ENCODE peak calls at places on chromosomes 11 and 22, in six cellular contexts. T, X, L, N, B and K are unnamed samples.

GRCh38 chr11:64028398-64029115 is 7.2 kb upstream of the FLRT1 start:
- DNase-seq in B (peak; percentile 81), N (peak; percentile 75), X (no peak), T (no peak), L (no peak), K (no peak)

GRCh38 chr11:13868710-13869403 is 93.7 kb upstream of the SPON1 start:
- DNase-seq in T (no peak), X (no peak), B (no peak), N (no peak), L (no peak), K (no peak)

GRCh38 chr22:42994917-42995562 is 19.9 kb downstream of the PACSIN2 start:
- DNase-seq in L (peak; percentile 46), B (no peak), N (no peak), T (peak; percentile 71), X (peak; percentile 98), K (peak; percentile 94)

GRCh38 chr22:17637490-17638181 is 921 bp upstream of the BCL2L13 start:
- DNase-seq in B (no peak), T (no peak), L (no peak), N (no peak), X (no peak), K (no peak)

GRCh38 chr11:120756931-120757330 is 245.4 kb downstream of the GRIK4 start:
- DNase-seq in B (peak; percentile 34), X (peak; percentile 14), N (no peak), T (no peak), L (no peak), K (no peak)

GRCh38 chr11:104946907-104947306 is 21.5 kb downstream of the CASP4 start:
- DNase-seq in N (peak; percentile 12), B (no peak), L (peak; percentile 27), X (peak; percentile 78), T (peak; percentile 2), K (peak; percentile 59)

GRCh38 chr22:50673231-50674126 is 856 bp downstream of the SHANK3 start:
- DNase-seq in L (no peak), T (no peak), N (peak; percentile 24), X (no peak), B (peak; percentile 62), K (no peak)

GRCh38 chr22:40451230-40451629 is 80.8 kb downstream of the SGSM3 start:
- DNase-seq in T (no peak), L (no peak), B (no peak), X (no peak), N (no peak), K (no peak)

GRCh38 chr22:23306926-23307325 is 126.6 kb downstream of the BCR start:
- DNase-seq in B (no peak), N (no peak), X (no peak), L (no peak), T (no peak), K (no peak)

GRCh38 chr11:78214331-78215194 is 25.8 kb downstream of the USP35 start:
- DNase-seq in X (no peak), N (no peak), T (no peak), B (no peak), L (no peak), K (no peak)

GRCh38 chr11:47373876-47374820 is 4.2 kb downstream of the SPI1 start:
- DNase-seq in T (peak; percentile 84), B (peak; percentile 92), N (peak; percentile 83), L (no peak), X (peak; percentile 60), K (peak; percentile 62)

GRCh38 chr22:40216041-40216756 is 38.5 kb downstream of the TNRC6B start:
- DNase-seq in N (no peak), X (no peak), B (no peak), T (no peak), L (peak; percentile 58), K (no peak)

GRCh38 chr11:48054994-48055291 is 74.6 kb downstream of the PTPRJ start:
- DNase-seq in X (no peak), T (no peak), L (no peak), N (no peak), B (no peak), K (no peak)

GRCh38 chr11:6693342-6694228 is 10.4 kb upstream of the MRPL17 start:
- DNase-seq in T (no peak), L (no peak), N (no peak), B (no peak), X (no peak), K (peak; percentile 84)

GRCh38 chr11:102138677-102139076 is 28.4 kb downstream of the YAP1 start:
- DNase-seq in B (no peak), L (no peak), X (no peak), T (no peak), N (no peak), K (peak; percentile 92)

GRCh38 chr11:82080160-82080559 is 653.5 kb downstream of the FAM181B start:
- DNase-seq in L (no peak), T (no peak), N (no peak), X (no peak), B (no peak), K (peak; percentile 0)

GRCh38 chr11:94771390-94771789 is 3.2 kb downstream of the AMOTL1 start:
- DNase-seq in N (no peak), B (no peak), X (no peak), L (no peak), T (no peak), K (no peak)

GRCh38 chr11:20647976-20648565 is 21.3 kb upstream of the NELL1 start:
- DNase-seq in N (peak; percentile 65), B (peak; percentile 74), L (peak; percentile 12), X (peak; percentile 50), T (peak; percentile 59), K (peak; percentile 33)

GRCh38 chr11:65437436-65438227 is 15.0 kb downstream of the NEAT1 start:
- DNase-seq in X (no peak), T (no peak), N (no peak), L (no peak), B (no peak), K (peak; percentile 41)

GRCh38 chr11:47233989-47234668 is 14.5 kb downstream of the ACP2 start:
- DNase-seq in B (peak; percentile 31), N (peak; percentile 15), X (peak; percentile 41), T (peak; percentile 67), L (no peak), K (peak; percentile 67)

GRCh38 chr22:46672731-46673130 is 52.5 kb downstream of the GRAMD4 start:
- DNase-seq in B (no peak), N (no peak), L (no peak), X (no peak), T (no peak), K (no peak)

GRCh38 chr11:95229199-95230053 is 1.6 kb downstream of the SESN3 start:
- DNase-seq in B (peak; percentile 14), X (no peak), N (no peak), L (no peak), T (no peak), K (peak; percentile 13)

GRCh38 chr22:38733329-38734202 is 22.2 kb downstream of the SUN2 start:
- DNase-seq in T (peak; percentile 60), N (peak; percentile 59), L (no peak), X (peak; percentile 16), B (peak; percentile 74), K (peak; percentile 55)
- TF ChIP-seq SMC3 in T (peak; percentile 45), N (peak; percentile 24), L (peak; percentile 48), X (peak; percentile 13), B (no peak), K (no peak)

GRCh38 chr11:124276081-124276480 is 19.9 kb downstream of the OR8G5 start:
- DNase-seq in B (no peak), L (no peak), X (no peak), T (no peak), N (no peak), K (peak; percentile 82)
- TF ChIP-seq SMC3 in B (no peak), L (no peak), X (no peak), T (no peak), N (no peak), K (no peak)

GRCh38 chr11:125170406-125171031 is 6.0 kb downstream of the PKNOX2 start:
- DNase-seq in L (no peak), B (peak; percentile 38), T (no peak), X (no peak), N (peak; percentile 48), K (peak; percentile 92)

GRCh38 chr11:125171974-125172373 is 7.4 kb downstream of the PKNOX2 start:
- DNase-seq in B (no peak), N (no peak), X (no peak), L (no peak), T (no peak), K (no peak)

GRCh38 chr11:125168875-125169537 is 4.5 kb downstream of the PKNOX2 start:
- DNase-seq in B (no peak), X (no peak), T (no peak), L (no peak), N (no peak), K (peak; percentile 31)

GRCh38 chr11:125167954-125168821 is 3.6 kb downstream of the PKNOX2 start:
- DNase-seq in T (no peak), N (no peak), X (no peak), B (no peak), L (no peak), K (peak; percentile 88)

DNA sequence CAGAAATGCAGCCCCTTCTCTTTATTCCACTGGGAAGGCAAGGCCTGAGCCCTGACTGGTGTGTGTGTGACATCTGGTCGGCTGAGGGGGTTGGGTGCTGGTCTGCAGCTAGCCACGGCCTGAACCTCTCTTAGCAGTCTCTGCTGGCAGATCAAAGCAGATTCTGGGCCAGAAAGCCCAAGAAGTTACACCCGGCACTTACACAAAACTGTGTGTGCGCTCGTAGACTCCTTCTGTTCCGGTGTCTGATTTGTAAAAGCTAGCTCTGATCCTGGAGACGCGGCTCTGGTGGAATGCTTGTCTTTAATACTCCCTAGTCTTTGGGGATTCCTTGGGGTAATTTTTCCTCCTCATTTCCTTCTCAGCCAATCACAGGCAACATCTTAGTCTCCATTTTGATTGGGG is 5.5 kb downstream of the PKNOX2 start:
- DNase-seq in B (no peak), N (no peak), T (no peak), L (no peak), X (no peak), K (peak; percentile 19)
- TF ChIP-seq SMC3 in B (no peak), N (no peak), T (no peak), L (no peak), X (no peak), K (no peak)

DNA sequence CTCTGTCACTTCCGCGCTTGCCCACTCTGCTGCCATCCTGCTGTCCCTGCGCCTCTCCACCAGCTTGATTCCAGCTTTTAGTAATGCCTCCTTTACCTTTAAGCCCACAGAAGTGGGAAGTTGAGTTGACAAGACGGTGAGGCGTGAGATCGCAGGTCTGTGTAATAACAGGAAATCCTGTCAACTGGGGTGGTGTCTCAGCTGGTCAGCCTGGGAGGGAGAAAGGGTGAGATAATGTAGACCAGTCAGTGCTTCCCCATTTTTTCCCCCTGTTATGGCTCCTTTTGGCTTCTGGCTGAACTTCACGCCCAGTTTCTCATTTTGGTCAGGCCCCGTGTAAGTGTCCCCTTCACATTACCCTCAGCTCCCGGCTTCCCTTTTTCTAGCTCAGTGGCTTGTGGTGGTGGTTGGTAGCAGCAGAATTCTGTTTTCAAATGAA is 98.9 kb downstream of the TRAF6 start:
- DNase-seq in N (no peak), B (no peak), T (no peak), L (peak; percentile 31), X (no peak), K (no peak)
- TF ChIP-seq SMC3 in N (no peak), B (no peak), T (no peak), L (no peak), X (no peak), K (no peak)